ENCODE peak calls at places on chromosomes 2 and 18, in five cellular contexts. V is glutamatergic neuron; U is effector CD4-positive, alpha-beta T cell; X is kidney tubule cell; C is NCI-H446. B is an unnamed sample.

GRCh38 chr2:196336715-196337617 is 165.6 kb upstream of the STK17B start:
- DNase-seq in U (peak; percentile 4), C (peak; percentile 10), X (peak; percentile 49), V (no peak), B (peak; percentile 29)

GRCh38 chr18:79926306-79926705 is 25.1 kb downstream of the SLC66A2 start:
- DNase-seq in C (no peak), X (no peak), V (no peak), U (no peak), B (no peak)

GRCh38 chr2:72278046-72278445 is 130.4 kb upstream of the CYP26B1 start:
- DNase-seq in V (no peak), X (peak; percentile 55), C (no peak), U (no peak), B (peak; percentile 46)

GRCh38 chr2:162252147-162252546 is 8.9 kb upstream of the FAP start:
- DNase-seq in U (no peak), V (no peak), X (no peak), C (no peak), B (no peak)

GRCh38 chr18:45014047-45014501 is 333.4 kb downstream of the SETBP1 start:
- DNase-seq in X (peak; percentile 92), V (no peak), C (peak; percentile 11), U (no peak), B (peak; percentile 22)

GRCh38 chr2:85326946-85327756 is 638 bp downstream of the TGOLN2 start:
- DNase-seq in C (no peak), X (peak; percentile 48), U (peak; percentile 54), V (peak; percentile 39), B (peak; percentile 36)

GRCh38 chr18:10421859-10422258 is 32.6 kb upstream of the APCDD1 start:
- DNase-seq in C (peak; percentile 74), V (no peak), U (no peak), X (no peak), B (no peak)

GRCh38 chr2:56204556-56204955 is 20.8 kb downstream of the CCDC85A start:
- DNase-seq in U (no peak), V (no peak), X (peak; percentile 20), C (no peak), B (no peak)

GRCh38 chr18:76450452-76450851 is 44.6 kb downstream of the ZNF516 start:
- DNase-seq in U (no peak), V (no peak), X (no peak), C (no peak), B (no peak)

GRCh38 chr2:197675711-197676188 is 363 bp upstream of the RFTN2 start:
- DNase-seq in C (no peak), X (no peak), U (no peak), V (no peak), B (no peak)

GRCh38 chr18:63588869-63589268 is 1.7 kb downstream of the SERPINB13 start:
- DNase-seq in V (no peak), C (no peak), U (no peak), X (no peak), B (no peak)

GRCh38 chr2:223057545-223057944 is 5.6 kb downstream of the KCNE4 start:
- DNase-seq in U (no peak), X (no peak), V (no peak), C (no peak), B (no peak)

GRCh38 chr2:72936669-72937355 is 19.5 kb downstream of the EMX1 start:
- DNase-seq in U (no peak), C (no peak), V (no peak), X (no peak), B (no peak)

GRCh38 chr2:71783215-71783614 is 329.9 kb downstream of the DYSF start:
- DNase-seq in U (no peak), C (no peak), V (no peak), X (peak; percentile 61), B (peak; percentile 56)

GRCh38 chr2:120820263-120820884 is 84.7 kb downstream of the GLI2 start:
- DNase-seq in C (peak; percentile 81), X (no peak), U (no peak), V (peak; percentile 63), B (no peak)

GRCh38 chr2:31125918-31126695 is 12.1 kb downstream of the GALNT14 start:
- DNase-seq in V (no peak), U (no peak), C (no peak), X (peak; percentile 94), B (peak; percentile 86)

GRCh38 chr2:122748552-122749011 is 993.1 kb downstream of the TSN start:
- DNase-seq in V (no peak), X (peak; percentile 88), C (peak; percentile 3), U (no peak), B (peak; percentile 90)

GRCh38 chr2:217812170-217812569 is 190.6 kb downstream of the TNS1 start:
- DNase-seq in V (no peak), C (no peak), U (no peak), X (no peak), B (no peak)

GRCh38 chr2:186486651-186487647 is 889 bp downstream of the ZC3H15 start:
- DNase-seq in V (no peak), X (peak; percentile 15), C (peak; percentile 27), U (no peak), B (peak; percentile 15)

GRCh38 chr18:55748227-55748738 is 160.3 kb upstream of the TCF4 start:
- DNase-seq in C (no peak), X (no peak), V (no peak), U (no peak), B (no peak)

GRCh38 chr2:48120759-48121242 is 214.5 kb upstream of the FBXO11 start:
- DNase-seq in V (no peak), C (no peak), X (no peak), U (no peak), B (no peak)

GRCh38 chr2:128645631-128646030 is 327.0 kb upstream of the HS6ST1 start:
- DNase-seq in V (no peak), C (no peak), X (no peak), U (no peak), B (no peak)

GRCh38 chr2:15636972-15637785 is 45.5 kb downstream of the DDX1 start:
- DNase-seq in X (peak; percentile 67), U (peak; percentile 40), C (peak; percentile 57), V (peak; percentile 77), B (peak; percentile 59)

GRCh38 chr2:133266926-133267590 is 301.2 kb downstream of the NCKAP5 start:
- DNase-seq in U (no peak), X (no peak), C (no peak), V (peak; percentile 21), B (no peak)

GRCh38 chr2:219968685-219969345 is 341.4 kb downstream of the SLC4A3 start:
- DNase-seq in V (no peak), C (no peak), X (peak; percentile 77), U (no peak), B (peak; percentile 12)